ENCODE peak calls at places on chromosome 9, in four cellular contexts. P, G, D and A are unnamed samples.

GRCh38 chr9:112332272-112332671 is 1.1 kb downstream of the PTBP3 start:
- DNase-seq in P (no peak), G (no peak), D (no peak), A (no peak)

GRCh38 chr9:107547772-107548297 is 58.3 kb upstream of the KLF4 start:
- DNase-seq in P (no peak), G (no peak), D (no peak), A (no peak)

GRCh38 chr9:126303488-126303887 is 23.1 kb upstream of the MVB12B start:
- DNase-seq in P (no peak), G (no peak), D (no peak), A (peak; percentile 37)

GRCh38 chr9:8437878-8438277 is 638.3 kb upstream of the DMAC1 start:
- DNase-seq in P (peak; percentile 5), G (no peak), D (no peak), A (no peak)

GRCh38 chr9:129469188-129469987 is 151.5 kb downstream of the C9orf50 start:
- DNase-seq in P (no peak), G (no peak), D (no peak), A (no peak)

GRCh38 chr9:121059998-121060636 is 10.0 kb upstream of the C5 start:
- DNase-seq in P (peak; percentile 47), G (no peak), D (peak; percentile 69), A (peak; percentile 56)

GRCh38 chr9:78130004-78130403 is 98.4 kb upstream of the GNAQ start:
- DNase-seq in P (peak; percentile 24), G (no peak), D (no peak), A (no peak)

GRCh38 chr9:107280543-107280942 is 2.5 kb upstream of the RAD23B start:
- DNase-seq in P (no peak), G (no peak), D (no peak), A (no peak)

GRCh38 chr9:107274953-107275422 is 8.1 kb upstream of the RAD23B start:
- DNase-seq in P (no peak), G (no peak), D (no peak), A (peak; percentile 57)

GRCh38 chr9:124855944-124856773 is 2.9 kb downstream of the WDR38 start:
- DNase-seq in P (peak; percentile 73), G (no peak), D (peak; percentile 51), A (peak; percentile 59)

GRCh38 chr9:92770005-92770995 is 5.7 kb upstream of the BICD2 start:
- DNase-seq in P (no peak), G (no peak), D (peak; percentile 73), A (peak; percentile 43)

GRCh38 chr9:80175286-80175906 is 603.6 kb downstream of the TLE4 start:
- DNase-seq in P (peak; percentile 27), G (no peak), D (peak; percentile 20), A (peak; percentile 23)

GRCh38 chr9:122860319-122861142 is 32.1 kb upstream of the PDCL start:
- DNase-seq in P (no peak), G (no peak), D (no peak), A (peak; percentile 15)

GRCh38 chr9:108568093-108568492 is 287.7 kb downstream of the ACTL7B start:
- DNase-seq in P (no peak), G (no peak), D (no peak), A (peak; percentile 61)

GRCh38 chr9:115946530-115946929 is 207.1 kb upstream of the PAPPA start:
- DNase-seq in P (no peak), G (no peak), D (no peak), A (peak; percentile 88)

GRCh38 chr9:113499153-113499875 is 35.8 kb downstream of the RGS3 start:
- DNase-seq in P (no peak), G (no peak), D (no peak), A (no peak)

GRCh38 chr9:78539904-78540303 is 243.0 kb downstream of the PSAT1 start:
- DNase-seq in P (no peak), G (no peak), D (no peak), A (no peak)

GRCh38 chr9:15501179-15501578 is 9.6 kb downstream of the PSIP1 start:
- DNase-seq in P (no peak), G (no peak), D (no peak), A (no peak)

GRCh38 chr9:91214086-91214485 is 147.6 kb downstream of the AUH start:
- DNase-seq in P (no peak), G (no peak), D (no peak), A (no peak)

GRCh38 chr9:88184986-88185385 is 46.7 kb upstream of the SPATA31C2 start:
- DNase-seq in P (peak; percentile 53), G (no peak), D (no peak), A (no peak)

GRCh38 chr9:93111001-93111370 is 15.0 kb downstream of the CARD19 start:
- DNase-seq in P (no peak), G (no peak), D (no peak), A (no peak)

GRCh38 chr9:121230231-121230630 is 28.6 kb upstream of the RAB14 start:
- DNase-seq in P (no peak), G (no peak), D (no peak), A (no peak)

GRCh38 chr9:126233175-126233574 is 93.5 kb upstream of the MVB12B start:
- DNase-seq in P (peak; percentile 12), G (no peak), D (no peak), A (no peak)

GRCh38 chr9:136039488-136039887 is 55.6 kb downstream of the NACC2 start:
- DNase-seq in P (no peak), G (no peak), D (no peak), A (no peak)

GRCh38 chr9:89720721-89721660 is 116.2 kb downstream of the GADD45G start:
- DNase-seq in P (no peak), G (no peak), D (no peak), A (no peak)

GRCh38 chr9:133943036-133943780 is 48.9 kb downstream of the VAV2 start:
- DNase-seq in P (no peak), G (no peak), D (no peak), A (no peak)

GRCh38 chr9:113853333-113853732 is 22.8 kb upstream of the ZNF618 start:
- DNase-seq in P (no peak), G (no peak), D (peak; percentile 21), A (peak; percentile 28)

GRCh38 chr9:81737871-81738507 is 48.6 kb upstream of the TLE1 start:
- DNase-seq in P (no peak), G (no peak), D (no peak), A (peak; percentile 6)

GRCh38 chr9:119215651-119216050 is 153.6 kb downstream of the BRINP1 start:
- DNase-seq in P (no peak), G (no peak), D (no peak), A (no peak)

GRCh38 chr9:119216891-119217290 is 152.3 kb downstream of the BRINP1 start:
- DNase-seq in P (no peak), G (no peak), D (no peak), A (no peak)

GRCh38 chr9:119218293-119218692 is 150.9 kb downstream of the BRINP1 start:
- DNase-seq in P (no peak), G (no peak), D (no peak), A (no peak)

GRCh38 chr9:119224431-119224830 is 144.8 kb downstream of the BRINP1 start:
- DNase-seq in P (no peak), G (no peak), D (no peak), A (no peak)

DNA sequence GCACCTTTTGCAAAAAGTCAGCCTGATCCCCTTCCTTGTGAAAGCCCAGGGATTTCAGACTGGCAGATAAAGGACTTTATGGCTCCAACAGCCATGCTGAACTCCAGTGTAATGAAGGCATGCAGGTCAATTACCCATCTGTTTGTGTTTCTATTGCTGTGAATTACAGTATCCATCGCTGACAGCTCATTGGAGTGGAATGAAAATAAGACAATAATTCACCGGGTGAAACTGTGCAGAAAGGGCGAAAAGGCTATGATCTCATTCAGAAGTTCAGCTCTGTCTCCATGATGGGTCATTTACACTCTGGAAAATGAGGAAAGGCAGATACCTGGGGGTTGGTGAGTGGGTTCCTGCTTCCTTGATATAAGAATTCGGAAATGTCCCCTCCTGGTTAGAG is 148.0 kb downstream of the BRINP1 start:
- DNase-seq in P (no peak), G (no peak), D (no peak), A (no peak)
- TF ChIP-seq NFIC in P (no peak), G (no peak), D (no peak), A (no peak)

DNA sequence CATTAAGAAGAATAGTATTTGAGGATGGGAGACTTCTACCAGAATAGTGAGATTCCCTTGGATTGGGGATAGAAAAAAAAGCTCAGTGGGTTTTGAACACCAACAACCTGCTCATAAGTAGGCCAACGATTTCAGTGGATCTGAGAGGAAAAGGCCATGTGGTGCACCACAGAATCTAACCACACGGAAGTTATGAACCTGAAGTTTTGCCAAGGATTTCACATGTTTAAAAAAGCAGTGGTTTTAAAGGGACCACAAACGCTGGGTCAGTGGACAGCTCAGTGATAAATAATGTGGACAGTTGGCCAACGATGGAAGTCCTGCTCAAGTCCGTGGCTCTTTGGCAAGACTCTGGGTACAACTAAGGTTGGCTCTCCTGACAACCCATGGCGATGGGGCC is 107.2 kb upstream of the TXNDC8 start:
- DNase-seq in P (no peak), G (no peak), D (no peak), A (no peak)
- TF ChIP-seq NFIC in P (no peak), G (no peak), D (no peak), A (no peak)

DNA sequence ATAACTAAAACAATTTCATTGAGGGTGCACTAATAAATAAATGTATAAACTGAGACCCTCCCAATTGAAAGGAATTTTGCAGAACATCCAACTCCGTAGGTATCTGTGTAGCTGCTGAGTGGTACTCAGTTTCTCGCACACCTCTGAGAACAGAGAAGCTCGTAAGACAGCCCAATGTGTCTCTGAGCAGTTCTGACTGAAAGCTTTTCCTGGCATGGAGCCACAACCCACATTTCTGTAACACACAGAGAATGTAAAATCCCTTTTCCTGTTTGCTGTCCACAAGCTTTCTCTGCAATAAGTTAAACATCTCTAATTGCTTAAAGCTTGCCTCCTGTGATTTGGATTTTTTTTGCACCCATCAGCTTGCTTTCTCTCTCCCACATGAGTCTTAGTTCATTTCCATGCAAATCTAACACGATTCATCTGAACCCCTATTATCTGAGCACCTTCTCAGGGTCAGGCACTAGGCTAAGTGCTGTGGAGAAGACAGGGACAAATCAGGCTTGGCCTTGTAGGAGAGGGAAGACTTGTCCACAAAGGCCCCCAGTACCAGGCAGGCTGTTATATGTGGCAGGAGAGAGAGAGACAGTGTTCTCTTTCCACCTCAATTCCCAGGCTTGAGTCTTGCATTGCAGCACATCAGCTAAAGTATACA is 44.2 kb upstream of the COL15A1 start:
- DNase-seq in P (no peak), G (no peak), D (no peak), A (no peak)
- TF ChIP-seq NFIC in P (peak; percentile 84), G (no peak), D (peak; percentile 81), A (no peak)

GRCh38 chr9:69215774-69216482 is 41.9 kb downstream of the TJP2 start:
- DNase-seq in P (no peak), G (no peak), D (peak; percentile 85), A (no peak)
- TF ChIP-seq NFIC in P (no peak), G (no peak), D (peak; percentile 94), A (no peak)

GRCh38 chr9:128098017-128098935 is 29.3 kb downstream of the PTGES2 start:
- DNase-seq in P (peak; percentile 9), G (no peak), D (peak; percentile 87), A (peak; percentile 98)

GRCh38 chr9:128097156-128098016 is 29.4 kb downstream of the SLC25A25 start:
- DNase-seq in P (no peak), G (no peak), D (no peak), A (no peak)

GRCh38 chr9:128094166-128094949 is 26.3 kb downstream of the SLC25A25 start:
- DNase-seq in P (peak; percentile 88), G (no peak), D (peak; percentile 97), A (no peak)

GRCh38 chr9:128094950-128095544 is 27.0 kb downstream of the SLC25A25 start:
- DNase-seq in P (no peak), G (no peak), D (no peak), A (no peak)

GRCh38 chr9:128096614-128097013 is 28.6 kb downstream of the SLC25A25 start:
- DNase-seq in P (no peak), G (no peak), D (peak; percentile 60), A (no peak)
- TF ChIP-seq NFIC in P (no peak), G (no peak), D (peak; percentile 31), A (no peak)